ENCODE peak calls at places on chromosomes 13 and 19, in six cellular contexts. W is foreskin fibroblast; L is pancreas; I is CD8-positive, alpha-beta memory T cell; O is fibroblast of pulmonary artery; Y is GM12865. M is an unnamed sample.

GRCh38 chr13:45850020-45850613 is 1.4 kb downstream of the SIAH3 start:
- DNase-seq in O (no peak), I (no peak), L (no peak), Y (no peak), W (no peak), M (no peak)

GRCh38 chr19:45200614-45201013 is 22.0 kb downstream of the BLOC1S3 start:
- DNase-seq in O (peak), W (peak), L (no peak), Y (no peak), I (no peak), M (no peak)

GRCh38 chr19:30621326-30621920 is 249.2 kb downstream of the ZNF536 start:
- DNase-seq in O (no peak), Y (no peak), L (no peak), W (no peak), I (no peak), M (no peak)

GRCh38 chr13:111270765-111271164 is 49.7 kb upstream of the TEX29 start:
- DNase-seq in O (no peak), L (no peak), I (no peak), Y (no peak), W (peak), M (no peak)

GRCh38 chr13:80945328-80945727 is 604.4 kb upstream of the SPRY2 start:
- DNase-seq in Y (no peak), L (no peak), W (no peak), I (no peak), O (no peak), M (no peak)

GRCh38 chr13:112895521-112896465 is 73.2 kb upstream of the MCF2L start:
- DNase-seq in I (no peak), O (no peak), Y (no peak), L (no peak), W (no peak), M (no peak)

GRCh38 chr19:47673426-47673825 is 39.8 kb upstream of the EHD2 start:
- DNase-seq in W (no peak), L (no peak), Y (no peak), I (no peak), O (no peak), M (no peak)

GRCh38 chr13:19060311-19061002 is 121.2 kb downstream of the TUBA3C start:
- DNase-seq in I (no peak), Y (no peak), W (no peak), O (no peak), L (no peak), M (no peak)

GRCh38 chr13:88932950-88933349 is 1261.8 kb downstream of the SLITRK5 start:
- DNase-seq in Y (no peak), O (no peak), W (no peak), I (no peak), L (no peak), M (no peak)

GRCh38 chr19:6241680-6242079 is 38.1 kb downstream of the MLLT1 start:
- DNase-seq in L (peak), W (no peak), Y (no peak), I (no peak), O (no peak), M (no peak)

GRCh38 chr19:33678796-33679195 is 57.0 kb downstream of the CHST8 start:
- DNase-seq in W (no peak), L (no peak), I (no peak), Y (no peak), O (no peak), M (no peak)

GRCh38 chr13:26992951-26993490 is 178.6 kb downstream of the USP12 start:
- DNase-seq in O (no peak), I (no peak), Y (no peak), W (no peak), L (no peak), M (no peak)

DNA sequence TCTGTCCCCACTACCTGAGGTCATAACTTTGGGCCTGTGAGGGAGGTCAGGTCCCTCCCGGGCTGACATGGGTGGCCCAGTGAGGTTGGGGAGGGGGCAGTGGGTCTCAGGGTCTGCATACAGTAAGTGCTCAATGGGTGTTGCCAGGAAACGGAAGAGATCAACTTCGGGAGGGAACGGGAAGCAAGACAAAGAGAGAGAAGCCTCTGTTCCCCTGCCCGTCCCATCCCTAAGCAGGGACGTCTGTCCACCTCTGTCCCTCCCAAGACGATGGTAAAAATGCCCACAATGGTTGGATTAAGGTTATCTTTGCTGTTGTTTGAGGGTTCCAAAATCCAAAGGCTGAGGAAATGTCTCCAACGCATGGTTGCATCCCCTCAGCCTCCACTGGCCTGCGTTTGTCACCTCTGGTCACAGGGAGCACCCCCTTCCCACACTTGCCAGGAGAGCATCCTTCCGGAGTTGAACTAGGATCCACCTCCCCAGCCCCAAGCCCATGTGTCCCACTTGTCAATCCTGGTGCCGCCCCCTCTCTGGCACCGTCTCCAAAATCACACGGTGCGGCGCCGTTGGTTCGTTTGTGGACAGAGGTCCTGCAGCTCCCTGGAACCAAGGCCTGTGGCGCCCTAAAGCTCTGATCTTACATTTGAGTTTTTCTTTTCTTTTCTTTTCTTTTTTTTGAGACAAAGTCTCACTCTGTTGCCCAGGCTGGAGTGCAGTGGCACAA is 774 bp upstream of the HOMER3 start:
- DNase-seq in I (no peak), W (no peak), L (no peak), O (no peak), Y (no peak), M (no peak)
- H3K4me3 ChIP-seq in I (no peak), W (peak), L (no peak), O (peak), Y (no peak), M (peak)

GRCh38 chr13:75850915-75851314 is 214.8 kb downstream of the LMO7 start:
- DNase-seq in O (no peak), Y (no peak), L (no peak), W (no peak), I (no peak), M (no peak)

GRCh38 chr13:75843033-75843432 is 206.9 kb downstream of the LMO7 start:
- DNase-seq in W (no peak), Y (no peak), I (no peak), O (no peak), L (no peak), M (no peak)

GRCh38 chr13:75841905-75842304 is 205.8 kb downstream of the LMO7 start:
- DNase-seq in L (no peak), W (no peak), O (no peak), Y (no peak), I (no peak), M (no peak)

DNA sequence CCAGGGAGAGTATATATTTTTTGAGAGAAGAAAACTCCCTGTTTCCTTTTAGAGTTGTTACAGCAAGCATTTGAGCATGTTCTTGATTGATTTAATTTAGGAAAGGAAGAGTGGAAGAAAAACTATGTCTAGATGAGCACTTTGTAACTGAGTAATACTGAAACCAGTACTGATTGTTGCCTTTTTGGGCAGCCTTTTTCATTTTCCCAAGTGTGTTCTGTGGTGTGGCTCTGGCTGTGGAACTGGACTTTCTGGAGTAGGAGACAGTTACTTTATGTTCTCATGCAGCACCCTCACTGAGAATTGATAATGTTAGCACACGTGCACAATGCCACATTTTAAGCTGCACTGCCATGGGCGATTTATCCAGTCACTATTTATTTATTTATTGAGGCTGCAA is 211.5 kb downstream of the LMO7 start:
- DNase-seq in L (no peak), Y (no peak), O (no peak), W (no peak), I (no peak), M (no peak)
- H3K4me3 ChIP-seq in L (no peak), Y (no peak), O (no peak), W (no peak), I (no peak), M (no peak)

GRCh38 chr19:54077334-54077733 is 3.8 kb downstream of the TARM1 start:
- DNase-seq in L (no peak), Y (no peak), O (no peak), W (no peak), I (no peak), M (no peak)

GRCh38 chr19:54084410-54084809 is 3.2 kb upstream of the TARM1 start:
- DNase-seq in W (no peak), I (no peak), O (no peak), L (no peak), Y (no peak), M (no peak)

GRCh38 chr19:54081032-54081431 is at the start of gene TARM1:
- DNase-seq in W (no peak), O (no peak), I (no peak), Y (no peak), L (no peak), M (no peak)
- H3K4me3 ChIP-seq in W (no peak), O (no peak), I (no peak), Y (no peak), L (no peak), M (no peak)

DNA sequence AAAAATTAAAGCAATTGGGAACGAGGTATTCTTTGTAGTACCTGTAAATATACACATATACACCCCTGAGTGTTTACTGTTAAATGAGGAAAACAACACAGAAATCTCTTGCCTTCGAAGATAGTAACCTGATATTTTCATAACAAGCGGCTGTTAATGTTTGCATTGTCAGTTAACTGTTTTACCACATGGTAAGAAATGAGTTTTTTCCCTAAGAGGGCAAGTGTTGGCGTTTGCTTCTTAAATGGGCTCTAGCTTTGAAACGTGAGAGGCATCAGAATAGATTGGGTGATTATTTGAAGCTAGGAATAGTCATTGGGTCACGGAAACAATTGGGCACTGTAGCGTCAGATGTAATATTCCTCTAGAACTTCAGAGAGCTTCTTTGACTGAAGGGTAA is 22.0 kb upstream of the UPF3A start:
- DNase-seq in L (no peak), I (no peak), Y (no peak), O (no peak), W (no peak), M (no peak)
- H3K4me3 ChIP-seq in L (no peak), I (no peak), Y (no peak), O (no peak), W (no peak), M (no peak)

GRCh38 chr13:72255908-72256307 is 388.9 kb upstream of the DACH1 start:
- DNase-seq in I (no peak), L (peak), Y (peak), W (no peak), O (peak), M (no peak)

GRCh38 chr13:72258340-72258981 is 391.5 kb upstream of the DACH1 start:
- DNase-seq in O (no peak), W (no peak), L (no peak), Y (no peak), I (no peak), M (no peak)

GRCh38 chr13:72259528-72259927 is 392.5 kb upstream of the DACH1 start:
- DNase-seq in O (no peak), Y (no peak), L (no peak), I (no peak), W (no peak), M (no peak)

DNA sequence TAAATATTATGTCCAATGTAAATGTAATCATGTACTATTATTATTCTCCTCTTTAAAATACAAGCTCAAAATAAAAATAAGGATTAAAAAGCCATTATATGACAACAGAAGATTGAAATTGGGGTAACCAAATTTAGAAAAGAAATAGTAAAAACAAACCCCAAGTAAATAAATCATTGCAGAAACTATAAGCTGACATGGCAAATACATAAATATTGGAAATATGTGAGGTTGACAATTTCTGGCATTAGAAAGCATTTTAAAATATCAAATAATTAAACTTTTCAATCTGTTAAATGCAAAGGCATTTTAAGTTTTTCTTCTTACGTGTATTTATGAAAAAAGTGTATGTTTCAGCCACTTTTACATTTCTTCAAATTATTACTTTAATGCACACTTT is 394.7 kb upstream of the DACH1 start:
- DNase-seq in I (no peak), Y (no peak), O (no peak), W (no peak), L (no peak), M (no peak)
- H3K4me3 ChIP-seq in I (no peak), Y (no peak), O (no peak), W (no peak), L (no peak), M (no peak)

GRCh38 chr19:49687150-49687549 is 2.2 kb upstream of the ADM5 start:
- DNase-seq in O (no peak), W (no peak), I (no peak), Y (no peak), L (no peak), M (no peak)
- H3K4me3 ChIP-seq in O (no peak), W (no peak), I (no peak), Y (no peak), L (no peak), M (no peak)

GRCh38 chr13:71378992-71379905 is 487.8 kb downstream of the DACH1 start:
- DNase-seq in O (peak), Y (no peak), I (no peak), L (no peak), W (no peak), M (no peak)

GRCh38 chr13:71374471-71375041 is 492.4 kb downstream of the DACH1 start:
- DNase-seq in O (peak), I (no peak), W (no peak), L (no peak), Y (no peak), M (no peak)
- H3K4me3 ChIP-seq in O (no peak), I (no peak), W (no peak), L (no peak), Y (no peak), M (no peak)

M was measured in coronary artery.